ENCODE peak calls at places on chromosomes 13 and 19, in six cellular contexts. One of them, this sample, is unnamed.
A peak's percentile ranks its signal among the peaks of the same experiment; 100 is the strongest.

GRCh38 chr19:50977626-50978025 is 6.1 kb downstream of the KLK7 start:
- DNase-seq in MCF 10A: no peak
- DNase-seq in RWPE1: no peak
- DNase-seq in CD8-positive, alpha-beta T cell: no peak
- DNase-seq in pancreas: no peak
- DNase-seq in foreskin fibroblast: no peak
- DNase-seq in this sample: no peak

GRCh38 chr19:40294560-40294959 is 9.4 kb upstream of the AKT2 start:
- DNase-seq in CD8-positive, alpha-beta T cell: no peak
- DNase-seq in RWPE1: no peak
- DNase-seq in foreskin fibroblast: no peak
- DNase-seq in pancreas: peak; percentile 9
- DNase-seq in MCF 10A: no peak
- DNase-seq in this sample: no peak

GRCh38 chr19:15292847-15293582 is 39.3 kb downstream of the BRD4 start:
- DNase-seq in foreskin fibroblast: peak; percentile 19
- DNase-seq in CD8-positive, alpha-beta T cell: no peak
- DNase-seq in pancreas: no peak
- DNase-seq in MCF 10A: no peak
- DNase-seq in RWPE1: no peak
- DNase-seq in this sample: no peak

GRCh38 chr19:4060621-4061177 is 6.0 kb downstream of the ZBTB7A start:
- DNase-seq in CD8-positive, alpha-beta T cell: no peak
- DNase-seq in RWPE1: no peak
- DNase-seq in MCF 10A: no peak
- DNase-seq in foreskin fibroblast: no peak
- DNase-seq in pancreas: peak; percentile 82
- DNase-seq in this sample: no peak

GRCh38 chr13:32969516-32969941 is 46.7 kb upstream of the KL start:
- DNase-seq in foreskin fibroblast: peak; percentile 70
- DNase-seq in MCF 10A: no peak
- DNase-seq in RWPE1: no peak
- DNase-seq in CD8-positive, alpha-beta T cell: no peak
- DNase-seq in pancreas: no peak
- DNase-seq in this sample: no peak

GRCh38 chr13:35850569-35850968 is 280.6 kb downstream of the DCLK1 start:
- DNase-seq in RWPE1: no peak
- DNase-seq in MCF 10A: no peak
- DNase-seq in pancreas: no peak
- DNase-seq in foreskin fibroblast: no peak
- DNase-seq in CD8-positive, alpha-beta T cell: no peak
- DNase-seq in this sample: no peak

GRCh38 chr13:72029981-72030380 is 163.0 kb upstream of the DACH1 start:
- DNase-seq in foreskin fibroblast: no peak
- DNase-seq in CD8-positive, alpha-beta T cell: no peak
- DNase-seq in pancreas: no peak
- DNase-seq in RWPE1: no peak
- DNase-seq in MCF 10A: no peak
- DNase-seq in this sample: no peak

GRCh38 chr13:41053384-41053826 is 7.9 kb upstream of the WBP4 start:
- DNase-seq in CD8-positive, alpha-beta T cell: no peak
- DNase-seq in foreskin fibroblast: peak; percentile 59
- DNase-seq in RWPE1: no peak
- DNase-seq in MCF 10A: peak; percentile 63
- DNase-seq in pancreas: no peak
- DNase-seq in this sample: no peak

GRCh38 chr13:73216381-73216831 is 157.6 kb downstream of the KLF5 start:
- DNase-seq in foreskin fibroblast: peak; percentile 23
- DNase-seq in MCF 10A: peak; percentile 88
- DNase-seq in pancreas: no peak
- DNase-seq in CD8-positive, alpha-beta T cell: no peak
- DNase-seq in RWPE1: no peak
- DNase-seq in this sample: no peak

GRCh38 chr19:46133101-46133627 is 8.7 kb upstream of the IGFL3 start:
- DNase-seq in foreskin fibroblast: peak; percentile 91
- DNase-seq in CD8-positive, alpha-beta T cell: no peak
- DNase-seq in MCF 10A: peak; percentile 95
- DNase-seq in RWPE1: peak; percentile 47
- DNase-seq in pancreas: no peak
- DNase-seq in this sample: no peak

GRCh38 chr13:66691149-66691548 is 539.0 kb downstream of the PCDH9 start:
- DNase-seq in MCF 10A: no peak
- DNase-seq in CD8-positive, alpha-beta T cell: no peak
- DNase-seq in foreskin fibroblast: no peak
- DNase-seq in RWPE1: no peak
- DNase-seq in pancreas: no peak
- DNase-seq in this sample: no peak

GRCh38 chr13:66693656-66694055 is 536.5 kb downstream of the PCDH9 start:
- DNase-seq in pancreas: no peak
- DNase-seq in CD8-positive, alpha-beta T cell: no peak
- DNase-seq in MCF 10A: no peak
- DNase-seq in RWPE1: no peak
- DNase-seq in foreskin fibroblast: no peak
- DNase-seq in this sample: no peak

GRCh38 chr13:66689628-66690027 is 540.5 kb downstream of the PCDH9 start:
- DNase-seq in MCF 10A: peak; percentile 19
- DNase-seq in foreskin fibroblast: peak; percentile 53
- DNase-seq in pancreas: no peak
- DNase-seq in RWPE1: no peak
- DNase-seq in CD8-positive, alpha-beta T cell: no peak
- DNase-seq in this sample: no peak

DNA sequence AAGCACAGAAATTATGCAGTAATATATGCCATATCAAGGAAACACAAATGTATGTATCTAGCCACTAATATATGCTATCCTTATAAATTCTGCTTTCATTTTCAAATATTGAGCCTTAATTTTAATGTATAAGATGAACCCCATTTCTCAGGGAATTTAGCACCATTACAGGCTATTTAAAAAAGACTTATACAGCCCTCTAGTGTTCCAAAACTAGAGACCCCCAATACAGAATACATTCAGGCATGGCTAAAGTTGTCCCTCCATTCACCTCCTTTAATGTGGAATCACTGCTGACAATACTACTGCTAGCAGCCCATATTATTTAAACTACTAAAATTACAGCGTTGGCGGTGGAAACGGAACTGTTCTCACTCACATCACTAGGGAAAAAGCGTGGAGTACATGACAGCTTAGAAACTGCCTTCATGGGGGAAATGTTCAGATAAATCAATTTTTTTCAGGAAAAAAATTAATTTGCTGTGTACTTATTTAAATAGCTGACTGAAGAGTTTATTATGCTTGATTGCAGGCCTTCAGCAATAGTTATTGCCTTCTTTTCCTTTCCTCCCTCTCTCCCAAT is 541.0 kb downstream of the PCDH9 start:
- DNase-seq in MCF 10A: no peak
- DNase-seq in foreskin fibroblast: no peak
- DNase-seq in pancreas: no peak
- DNase-seq in CD8-positive, alpha-beta T cell: no peak
- DNase-seq in RWPE1: no peak
- DNase-seq in this sample: no peak
- TF ChIP-seq CTCF in MCF 10A: peak; percentile 22
- TF ChIP-seq CTCF in foreskin fibroblast: peak; percentile 34
- TF ChIP-seq CTCF in pancreas: no peak
- TF ChIP-seq CTCF in CD8-positive, alpha-beta T cell: no peak
- TF ChIP-seq CTCF in RWPE1: no peak
- TF ChIP-seq CTCF in this sample: peak; percentile 52

GRCh38 chr13:87999791-88000190 is 328.6 kb downstream of the SLITRK5 start:
- DNase-seq in MCF 10A: peak; percentile 10
- DNase-seq in foreskin fibroblast: no peak
- DNase-seq in RWPE1: no peak
- DNase-seq in CD8-positive, alpha-beta T cell: no peak
- DNase-seq in pancreas: no peak
- DNase-seq in this sample: no peak
- TF ChIP-seq CTCF in MCF 10A: no peak
- TF ChIP-seq CTCF in foreskin fibroblast: no peak
- TF ChIP-seq CTCF in RWPE1: no peak
- TF ChIP-seq CTCF in CD8-positive, alpha-beta T cell: no peak
- TF ChIP-seq CTCF in pancreas: no peak
- TF ChIP-seq CTCF in this sample: no peak

DNA sequence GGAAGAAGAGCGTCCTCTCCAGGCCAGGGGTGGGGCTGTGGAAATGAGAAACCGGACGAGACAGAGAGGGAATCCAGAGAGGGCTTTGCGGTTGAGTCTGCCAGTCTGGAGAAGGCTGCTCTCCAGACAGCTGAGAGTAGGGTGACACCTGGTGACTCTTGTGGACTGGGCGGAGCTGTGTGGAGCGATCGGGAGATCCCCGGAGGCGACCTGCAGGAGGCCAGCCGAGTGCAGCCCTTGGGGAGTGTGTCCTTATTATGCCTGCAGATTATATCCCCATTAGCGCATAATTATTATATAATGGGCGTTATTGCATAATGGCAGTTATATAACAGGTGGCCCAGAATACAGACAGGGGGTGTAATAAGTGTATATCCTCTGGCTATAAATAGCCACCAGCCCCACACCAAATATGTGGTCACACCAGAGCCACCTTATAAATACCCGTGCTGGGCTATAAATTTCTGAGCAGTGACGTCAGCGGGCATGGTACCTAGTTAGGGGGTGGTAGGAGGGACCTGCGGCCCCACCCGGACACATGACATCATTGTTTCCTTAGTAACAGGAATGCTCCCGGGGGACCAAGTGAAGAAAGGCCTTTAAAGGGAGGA is 41.2 kb downstream of the NFIX start:
- DNase-seq in RWPE1: peak; percentile 89
- DNase-seq in foreskin fibroblast: peak; percentile 63
- DNase-seq in MCF 10A: peak; percentile 64
- DNase-seq in pancreas: no peak
- DNase-seq in CD8-positive, alpha-beta T cell: no peak
- DNase-seq in this sample: no peak
- TF ChIP-seq CTCF in RWPE1: no peak
- TF ChIP-seq CTCF in foreskin fibroblast: no peak
- TF ChIP-seq CTCF in MCF 10A: no peak
- TF ChIP-seq CTCF in pancreas: no peak
- TF ChIP-seq CTCF in CD8-positive, alpha-beta T cell: no peak
- TF ChIP-seq CTCF in this sample: peak; percentile 14

DNA sequence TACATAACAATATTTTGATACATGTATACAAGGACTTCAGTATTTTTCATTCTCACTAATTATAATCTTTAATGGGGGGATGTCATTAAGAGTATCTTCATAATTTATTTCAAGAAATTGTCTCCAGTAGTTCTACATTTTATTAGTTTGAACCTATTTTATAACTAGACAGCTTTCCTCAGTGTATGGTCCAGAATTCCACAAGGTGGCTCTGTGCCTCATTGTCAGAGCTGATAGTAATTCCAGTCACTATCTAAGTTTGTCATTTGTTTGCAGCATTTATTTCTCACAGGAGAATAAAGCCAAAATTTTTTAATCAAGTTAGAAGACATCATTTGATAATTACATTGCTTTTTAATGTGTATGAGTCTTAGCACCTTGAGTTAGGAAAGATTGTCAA is 1633.0 kb upstream of the PCDH20 start:
- DNase-seq in CD8-positive, alpha-beta T cell: no peak
- DNase-seq in MCF 10A: peak; percentile 14
- DNase-seq in pancreas: no peak
- DNase-seq in foreskin fibroblast: peak; percentile 18
- DNase-seq in RWPE1: no peak
- DNase-seq in this sample: no peak
- TF ChIP-seq CTCF in CD8-positive, alpha-beta T cell: no peak
- TF ChIP-seq CTCF in MCF 10A: no peak
- TF ChIP-seq CTCF in pancreas: no peak
- TF ChIP-seq CTCF in foreskin fibroblast: no peak
- TF ChIP-seq CTCF in RWPE1: no peak
- TF ChIP-seq CTCF in this sample: peak; percentile 32

GRCh38 chr19:8321067-8321759 is at the start of the genes NDUFA7 and RPS28:
- DNase-seq in CD8-positive, alpha-beta T cell: peak; percentile 94
- DNase-seq in foreskin fibroblast: peak; percentile 98
- DNase-seq in pancreas: peak; percentile 99
- DNase-seq in MCF 10A: peak; percentile 96
- DNase-seq in RWPE1: peak; percentile 92
- DNase-seq in this sample: peak; percentile 90
- TF ChIP-seq CTCF in CD8-positive, alpha-beta T cell: no peak
- TF ChIP-seq CTCF in foreskin fibroblast: peak; percentile 5
- TF ChIP-seq CTCF in pancreas: no peak
- TF ChIP-seq CTCF in MCF 10A: no peak
- TF ChIP-seq CTCF in RWPE1: no peak
- TF ChIP-seq CTCF in this sample: peak; percentile 32

GRCh38 chr19:8457209-8457608 is 12.4 kb downstream of the HNRNPM start:
- DNase-seq in pancreas: no peak
- DNase-seq in MCF 10A: no peak
- DNase-seq in RWPE1: no peak
- DNase-seq in foreskin fibroblast: no peak
- DNase-seq in CD8-positive, alpha-beta T cell: no peak
- DNase-seq in this sample: no peak

GRCh38 chr19:8457802-8458201 is 13.0 kb downstream of the HNRNPM start:
- DNase-seq in MCF 10A: no peak
- DNase-seq in foreskin fibroblast: no peak
- DNase-seq in RWPE1: no peak
- DNase-seq in pancreas: no peak
- DNase-seq in CD8-positive, alpha-beta T cell: no peak
- DNase-seq in this sample: no peak

GRCh38 chr19:8454218-8454617 is 9.4 kb downstream of the HNRNPM start:
- DNase-seq in CD8-positive, alpha-beta T cell: no peak
- DNase-seq in pancreas: no peak
- DNase-seq in RWPE1: no peak
- DNase-seq in MCF 10A: no peak
- DNase-seq in foreskin fibroblast: no peak
- DNase-seq in this sample: no peak

GRCh38 chr19:8455018-8455417 is 10.2 kb downstream of the HNRNPM start:
- DNase-seq in foreskin fibroblast: no peak
- DNase-seq in MCF 10A: no peak
- DNase-seq in CD8-positive, alpha-beta T cell: no peak
- DNase-seq in pancreas: no peak
- DNase-seq in RWPE1: no peak
- DNase-seq in this sample: no peak

DNA sequence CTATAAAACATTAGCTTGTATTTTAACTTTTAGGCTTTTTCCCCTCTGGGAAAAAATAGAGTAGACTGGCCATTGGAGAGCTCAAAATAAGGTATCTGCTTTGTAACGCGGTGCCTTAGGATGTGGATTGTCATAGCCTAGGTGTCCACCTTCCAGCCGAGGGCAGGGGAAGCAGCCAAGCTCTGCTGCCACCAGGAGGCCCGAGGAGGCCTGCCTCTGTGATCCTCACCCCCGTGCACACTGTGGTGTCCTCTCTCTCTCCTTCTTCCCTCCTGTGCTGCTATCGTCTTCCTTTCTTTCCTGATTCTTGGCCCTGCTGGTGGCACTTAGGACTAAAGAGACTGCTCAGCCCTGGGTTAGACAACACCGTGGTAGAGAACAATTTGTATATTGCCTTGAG is 11.3 kb downstream of the HNRNPM start:
- DNase-seq in MCF 10A: peak; percentile 27
- DNase-seq in CD8-positive, alpha-beta T cell: no peak
- DNase-seq in RWPE1: no peak
- DNase-seq in pancreas: no peak
- DNase-seq in foreskin fibroblast: peak; percentile 42
- DNase-seq in this sample: no peak
- TF ChIP-seq CTCF in MCF 10A: no peak
- TF ChIP-seq CTCF in CD8-positive, alpha-beta T cell: no peak
- TF ChIP-seq CTCF in RWPE1: no peak
- TF ChIP-seq CTCF in pancreas: no peak
- TF ChIP-seq CTCF in foreskin fibroblast: peak; percentile 9
- TF ChIP-seq CTCF in this sample: no peak

GRCh38 chr19:45130888-45131615 is 29.7 kb downstream of the NKPD1 start:
- DNase-seq in foreskin fibroblast: peak; percentile 42
- DNase-seq in CD8-positive, alpha-beta T cell: no peak
- DNase-seq in pancreas: no peak
- DNase-seq in RWPE1: peak; percentile 41
- DNase-seq in MCF 10A: peak; percentile 48
- DNase-seq in this sample: no peak
- TF ChIP-seq CTCF in foreskin fibroblast: peak; percentile 16
- TF ChIP-seq CTCF in CD8-positive, alpha-beta T cell: no peak
- TF ChIP-seq CTCF in pancreas: no peak
- TF ChIP-seq CTCF in RWPE1: no peak
- TF ChIP-seq CTCF in MCF 10A: peak; percentile 26
- TF ChIP-seq CTCF in this sample: peak; percentile 20

GRCh38 chr19:8017808-8018207 is 12.4 kb upstream of the ELAVL1 start:
- DNase-seq in pancreas: no peak
- DNase-seq in foreskin fibroblast: no peak
- DNase-seq in CD8-positive, alpha-beta T cell: no peak
- DNase-seq in MCF 10A: no peak
- DNase-seq in RWPE1: no peak
- DNase-seq in this sample: no peak
- TF ChIP-seq CTCF in pancreas: no peak
- TF ChIP-seq CTCF in foreskin fibroblast: no peak
- TF ChIP-seq CTCF in CD8-positive, alpha-beta T cell: no peak
- TF ChIP-seq CTCF in MCF 10A: no peak
- TF ChIP-seq CTCF in RWPE1: no peak
- TF ChIP-seq CTCF in this sample: peak; percentile 49